ENCODE peak calls at places on chromosomes 7 and 10, in four cellular contexts. V is IMR-90, B is dorsolateral prefrontal cortex, T is heart right ventricle. N is an unnamed sample. For H3K27me3, the result is how much of the 10 kb centered on the place peaks cover.

GRCh38 chr7:140562921-140563600 is 77.6 kb downstream of the DENND2A start:
- DNase-seq in B (no peak), T (no peak), V (peak), N (no peak)

GRCh38 chr10:21989453-21990154 is 13.9 kb downstream of the DNAJC1 start:
- DNase-seq in V (peak), B (no peak), T (peak), N (peak)

GRCh38 chr10:127577376-127577775 is 28.3 kb downstream of the NPS start:
- DNase-seq in V (peak), B (no peak), T (no peak), N (no peak)

GRCh38 chr10:43039629-43040481 is 37.0 kb upstream of the RET start:
- DNase-seq in B (no peak), V (no peak), T (peak), N (no peak)

GRCh38 chr10:75652136-75652535 is 220.7 kb downstream of the LRMDA start:
- DNase-seq in T (no peak), V (no peak), B (no peak), N (no peak)

GRCh38 chr7:102044984-102045673 is 227.7 kb downstream of the CUX1 start:
- DNase-seq in T (peak), B (no peak), V (peak), N (peak)

GRCh38 chr10:19904202-19904661 is 88.0 kb downstream of the PLXDC2 start:
- DNase-seq in V (peak), T (no peak), B (no peak), N (no peak)

GRCh38 chr10:28692050-28692449 is 14.7 kb downstream of the BAMBI start:
- DNase-seq in V (no peak), T (no peak), B (no peak), N (peak)

GRCh38 chr7:156751319-156751718 is 110.7 kb downstream of the RNF32 start:
- DNase-seq in T (no peak), V (peak), B (no peak), N (no peak)

GRCh38 chr7:714251-714671 is 12.2 kb upstream of the DNAAF5 start:
- DNase-seq in T (no peak), V (no peak), B (no peak), N (no peak)

GRCh38 chr10:96614515-96614914 is 27.7 kb upstream of the TM9SF3 start:
- DNase-seq in T (no peak), V (peak), B (no peak), N (peak)

GRCh38 chr10:28668363-28669226 is 8.7 kb upstream of the BAMBI start:
- DNase-seq in T (no peak), B (no peak), V (no peak), N (peak)

GRCh38 chr10:100819424-100819823 is 74.0 kb downstream of the PAX2 start:
- DNase-seq in T (no peak), V (no peak), B (no peak), N (no peak)
- H3K27me3 ChIP-seq in T (half or more), V (half or more), B (under half), N (under half)

GRCh38 chr10:133527779-133528271 is 662 bp downstream of the CYP2E1 start:
- DNase-seq in T (no peak), B (no peak), V (no peak), N (no peak)
- H3K27me3 ChIP-seq in T (half or more), B (under half), V (under half), N (half or more)

GRCh38 chr7:159104188-159105030 is 40.3 kb downstream of the VIPR2 start:
- DNase-seq in T (peak), B (peak), V (no peak), N (no peak)

GRCh38 chr7:159102681-159103381 is 41.8 kb downstream of the VIPR2 start:
- DNase-seq in T (no peak), B (no peak), V (no peak), N (no peak)

GRCh38 chr7:159105845-159106614 is 38.6 kb downstream of the VIPR2 start:
- DNase-seq in T (no peak), B (no peak), V (no peak), N (no peak)

GRCh38 chr7:159105066-159105780 is 39.4 kb downstream of the VIPR2 start:
- DNase-seq in V (no peak), B (no peak), T (no peak), N (no peak)

GRCh38 chr7:159103382-159104187 is 41.1 kb downstream of the VIPR2 start:
- DNase-seq in B (peak), T (no peak), V (no peak), N (no peak)
- H3K27me3 ChIP-seq in B (under half), T (under half), V (under half), N (under half)

GRCh38 chr7:158097511-158098124 is 490.0 kb downstream of the PTPRN2 start:
- DNase-seq in V (no peak), B (no peak), T (no peak), N (no peak)
- H3K27me3 ChIP-seq in V (under half), B (under half), T (under half), N (under half)

GRCh38 chr7:27137603-27138410 is 5.7 kb downstream of the HOXA5 start:
- DNase-seq in V (peak), T (no peak), B (no peak), N (no peak)
- H3K27me3 ChIP-seq in V (under half), T (half or more), B (half or more), N (under half)

N was measured in adrenal gland.